ENCODE peak calls at places on chromosome 1, in six cellular contexts. C, H, B, X, F and V are unnamed samples. For H3K4me1, the result is how much of the 10 kb centered on the place peaks cover.

GRCh38 chr1:67823645-67824044 is 9.6 kb downstream of the GNG12 start:
- DNase-seq in C (peak), H (no peak), B (no peak), X (no peak), F (no peak), V (no peak)

GRCh38 chr1:153260980-153261792 is 1.7 kb downstream of the LORICRIN start:
- DNase-seq in C (no peak), H (peak), B (no peak), X (no peak), F (no peak), V (peak)

GRCh38 chr1:6864166-6864565 is 78.9 kb downstream of the CAMTA1 start:
- DNase-seq in C (no peak), H (no peak), B (no peak), X (no peak), F (no peak), V (no peak)

GRCh38 chr1:115437146-115437639 is 99.1 kb upstream of the NGF start:
- DNase-seq in C (no peak), H (no peak), B (no peak), X (no peak), F (no peak), V (no peak)

GRCh38 chr1:226097866-226098625 is 35.5 kb downstream of the H3-3A start:
- DNase-seq in C (peak), H (no peak), B (no peak), X (no peak), F (no peak), V (no peak)

GRCh38 chr1:18799454-18799853 is 60.0 kb downstream of the TAS1R2 start:
- DNase-seq in C (no peak), H (no peak), B (no peak), X (no peak), F (no peak), V (no peak)

GRCh38 chr1:177915641-177916040 is 54.2 kb downstream of the SEC16B start:
- DNase-seq in C (no peak), H (no peak), B (no peak), X (no peak), F (no peak), V (no peak)

GRCh38 chr1:231335663-231336602 is 1.7 kb downstream of the EXOC8 start:
- DNase-seq in C (no peak), H (no peak), B (no peak), X (no peak), F (peak), V (no peak)

GRCh38 chr1:53657256-53657805 is 81.6 kb downstream of the GLIS1 start:
- DNase-seq in C (no peak), H (no peak), B (no peak), X (no peak), F (no peak), V (peak)

GRCh38 chr1:182229451-182229850 is 162.1 kb downstream of the GLUL start:
- DNase-seq in C (no peak), H (no peak), B (no peak), X (no peak), F (no peak), V (no peak)

GRCh38 chr1:115068780-115069179 is 20.5 kb downstream of the TSPAN2 start:
- DNase-seq in C (no peak), H (no peak), B (peak), X (no peak), F (no peak), V (no peak)

GRCh38 chr1:58895559-58896135 is 111.8 kb upstream of the JUN start:
- DNase-seq in C (no peak), H (peak), B (no peak), X (no peak), F (no peak), V (peak)

GRCh38 chr1:186143521-186143920 is 231.5 kb downstream of the TPR start:
- DNase-seq in C (no peak), H (no peak), B (no peak), X (no peak), F (no peak), V (no peak)

GRCh38 chr1:61699893-61700851 is 24.8 kb downstream of the TM2D1 start:
- DNase-seq in C (peak), H (no peak), B (no peak), X (no peak), F (peak), V (no peak)

GRCh38 chr1:54795100-54795665 is 5.9 kb downstream of the TTC22 start:
- DNase-seq in C (no peak), H (no peak), B (no peak), X (no peak), F (no peak), V (no peak)

GRCh38 chr1:24905355-24905978 is 24.6 kb downstream of the RUNX3 start:
- DNase-seq in C (no peak), H (peak), B (peak), X (no peak), F (no peak), V (peak)

GRCh38 chr1:59619576-59619975 is 195.2 kb upstream of the HOOK1 start:
- DNase-seq in C (no peak), H (no peak), B (no peak), X (no peak), F (no peak), V (no peak)

GRCh38 chr1:65459397-65459768 is 38.9 kb downstream of the LEPR start:
- DNase-seq in C (peak), H (no peak), B (no peak), X (no peak), F (peak), V (no peak)

GRCh38 chr1:245873883-245874671 is 633.0 kb downstream of the SMYD3 start:
- DNase-seq in C (no peak), H (no peak), B (no peak), X (no peak), F (no peak), V (no peak)

GRCh38 chr1:222813866-222814535 is 838 bp upstream of the DISP1 start:
- DNase-seq in C (peak), H (no peak), B (no peak), X (peak), F (no peak), V (no peak)

GRCh38 chr1:16082283-16083038 is 9.0 kb upstream of the FAM131C start:
- DNase-seq in C (peak), H (peak), B (peak), X (peak), F (peak), V (peak)

GRCh38 chr1:58815069-58815679 is 31.3 kb upstream of the JUN start:
- DNase-seq in C (peak), H (peak), B (peak), X (peak), F (peak), V (peak)

GRCh38 chr1:92315766-92316413 is 17.0 kb downstream of the RPAP2 start:
- DNase-seq in C (no peak), H (no peak), B (no peak), X (no peak), F (no peak), V (no peak)

GRCh38 chr1:21396516-21396915 is 43.4 kb upstream of the NBPF3 start:
- DNase-seq in C (no peak), H (no peak), B (no peak), X (no peak), F (no peak), V (no peak)

GRCh38 chr1:169694304-169694703 is 17.1 kb downstream of the SELL start:
- DNase-seq in C (no peak), H (no peak), B (no peak), X (no peak), F (no peak), V (no peak)

GRCh38 chr1:8873506-8874229 is 4.8 kb downstream of the ENO1 start:
- DNase-seq in C (peak), H (peak), B (peak), X (peak), F (no peak), V (peak)
- H3K4me1 ChIP-seq in C (under half), H (half or more), B (half or more), X (under half), F (half or more), V (under half)

GRCh38 chr1:4660917-4661594 is 6.6 kb downstream of the AJAP1 start:
- DNase-seq in C (no peak), H (no peak), B (no peak), X (no peak), F (no peak), V (no peak)
- H3K27ac ChIP-seq in C (no peak), H (no peak), B (no peak), X (no peak), F (no peak), V (no peak)

GRCh38 chr1:33274446-33274845 is 18.2 kb downstream of the ZNF362 start:
- DNase-seq in C (no peak), H (no peak), B (no peak), X (no peak), F (no peak), V (no peak)

GRCh38 chr1:33273402-33273801 is 17.1 kb downstream of the ZNF362 start:
- DNase-seq in C (no peak), H (no peak), B (no peak), X (no peak), F (no peak), V (no peak)

GRCh38 chr1:33275200-33275599 is 18.9 kb downstream of the ZNF362 start:
- DNase-seq in C (no peak), H (no peak), B (no peak), X (no peak), F (no peak), V (no peak)

GRCh38 chr1:33272930-33273329 is 16.6 kb downstream of the ZNF362 start:
- DNase-seq in C (no peak), H (no peak), B (no peak), X (no peak), F (no peak), V (no peak)

GRCh38 chr1:33273961-33274371 is 17.7 kb downstream of the ZNF362 start:
- DNase-seq in C (no peak), H (no peak), B (no peak), X (no peak), F (no peak), V (no peak)
- H3K4me1 ChIP-seq in C (under half), H (under half), B (under half), X (under half), F (under half), V (under half)

GRCh38 chr1:234698624-234699023 is 88.6 kb upstream of the IRF2BP2 start:
- DNase-seq in C (no peak), H (no peak), B (no peak), X (no peak), F (no peak), V (no peak)
- H3K27ac ChIP-seq in C (no peak), H (no peak), B (no peak), X (no peak), F (no peak), V (no peak)

GRCh38 chr1:172720325-172720724 is 61.4 kb downstream of the FASLG start:
- DNase-seq in C (no peak), H (no peak), B (no peak), X (no peak), F (no peak), V (no peak)

GRCh38 chr1:172723251-172723650 is 64.3 kb downstream of the FASLG start:
- DNase-seq in C (peak), H (no peak), B (no peak), X (no peak), F (no peak), V (no peak)

GRCh38 chr1:172717722-172718455 is 59.0 kb downstream of the FASLG start:
- DNase-seq in C (no peak), H (no peak), B (no peak), X (no peak), F (peak), V (no peak)

GRCh38 chr1:172719694-172720138 is 60.8 kb downstream of the FASLG start:
- DNase-seq in C (peak), H (no peak), B (no peak), X (peak), F (peak), V (no peak)

GRCh38 chr1:172719066-172719627 is 60.2 kb downstream of the FASLG start:
- DNase-seq in C (peak), H (no peak), B (no peak), X (no peak), F (no peak), V (no peak)
- H3K4me1 ChIP-seq in C (under half), H (under half), B (under half), X (under half), F (under half), V (under half)